ENCODE peak calls at places on chromosomes 5 and 9, in eight cellular contexts. A, Z, D, J, L, N, I and W are unnamed samples.

GRCh38 chr5:61200582-61201155 is 38.4 kb upstream of the SMIM15 start:
- DNase-seq in N (no peak), A (peak), I (no peak), Z (no peak), L (no peak), D (no peak), J (no peak), W (no peak)

GRCh38 chr5:80967500-80968181 is 7.5 kb downstream of the RASGRF2 start:
- DNase-seq in J (no peak), N (no peak), L (no peak), A (peak), I (no peak), D (peak), Z (no peak), W (no peak)

GRCh38 chr9:123652416-123652815 is 277.5 kb downstream of the DENND1A start:
- DNase-seq in L (no peak), J (no peak), D (no peak), Z (no peak), N (no peak), I (no peak), A (no peak), W (no peak)

GRCh38 chr5:134328619-134329018 is 38.4 kb downstream of the CDKL3 start:
- DNase-seq in A (peak), L (no peak), Z (no peak), D (no peak), I (no peak), J (no peak), N (no peak), W (no peak)

GRCh38 chr5:56270568-56271392 is 37.6 kb upstream of the ANKRD55 start:
- DNase-seq in I (peak), J (peak), D (peak), A (peak), L (peak), Z (peak), N (peak), W (peak)

GRCh38 chr5:59097116-59097515 is 514.2 kb downstream of the RAB3C start:
- DNase-seq in I (no peak), L (no peak), A (peak), N (no peak), Z (no peak), D (no peak), J (no peak), W (no peak)

GRCh38 chr9:129933709-129934586 is 98.7 kb downstream of the USP20 start:
- DNase-seq in Z (no peak), I (no peak), L (no peak), A (no peak), N (no peak), J (no peak), D (no peak), W (no peak)

GRCh38 chr5:91110709-91111108 is 272.4 kb downstream of the ARRDC3 start:
- DNase-seq in I (no peak), Z (no peak), N (no peak), D (no peak), L (no peak), A (no peak), J (no peak), W (no peak)

GRCh38 chr5:154813736-154814135 is 36.7 kb downstream of the FAXDC2 start:
- DNase-seq in L (no peak), D (no peak), N (no peak), J (no peak), I (no peak), Z (peak), A (no peak), W (no peak)

GRCh38 chr9:70479880-70480291 is 65.4 kb upstream of the KLF9 start:
- DNase-seq in I (no peak), Z (no peak), L (no peak), J (peak), D (peak), N (peak), A (peak), W (no peak)